ENCODE peak calls at places on chromosomes 6 and 20, in eight cellular contexts. N is GM10248, V is heart left ventricle, B is epithelial cell of esophagus, P is IMR-90, I is osteocyte, O is endothelial cell, Z is left ventricle myocardium inferior. U is an unnamed sample.

GRCh38 chr20:63736893-63737689 is 627 bp downstream of the LIME1 start:
- DNase-seq in I (no peak), N (peak; percentile 47), O (peak; percentile 11), V (no peak), P (no peak), Z (no peak), B (peak; percentile 28), U (peak; percentile 75)

GRCh38 chr20:57581202-57582028 is 20.5 kb downstream of the PCK1 start:
- DNase-seq in O (no peak), N (no peak), I (no peak), B (no peak), V (no peak), P (no peak), Z (no peak), U (no peak)

GRCh38 chr6:130696806-130697205 is 130.4 kb upstream of the SMLR1 start:
- DNase-seq in N (no peak), Z (no peak), V (no peak), P (peak; percentile 22), O (no peak), I (no peak), B (no peak), U (no peak)

GRCh38 chr20:35572838-35573237 is 31.0 kb downstream of the ERGIC3 start:
- DNase-seq in I (no peak), V (no peak), O (no peak), P (no peak), Z (no peak), B (no peak), N (no peak), U (no peak)

GRCh38 chr20:46699651-46700359 is 9.6 kb upstream of the SLC2A10 start:
- DNase-seq in I (no peak), O (no peak), P (peak; percentile 52), V (no peak), N (no peak), Z (no peak), B (peak; percentile 58), U (peak; percentile 35)

GRCh38 chr6:3210024-3210610 is 17.3 kb downstream of the TUBB2B start:
- DNase-seq in I (peak; percentile 70), O (no peak), V (no peak), P (peak; percentile 33), Z (no peak), N (no peak), B (no peak), U (no peak)

GRCh38 chr6:106553440-106553839 is 75.9 kb downstream of the RTN4IP1 start:
- DNase-seq in P (no peak), Z (no peak), B (peak; percentile 69), V (no peak), N (no peak), I (no peak), O (no peak), U (peak; percentile 55)

GRCh38 chr6:150881911-150882481 is 16.5 kb downstream of the MTHFD1L start:
- DNase-seq in Z (peak; percentile 57), V (peak; percentile 64), N (no peak), B (peak; percentile 86), P (peak; percentile 100), I (no peak), O (peak; percentile 40), U (no peak)

GRCh38 chr6:110816677-110817076 is 1.4 kb upstream of the CDK19 start:
- DNase-seq in N (no peak), P (no peak), O (no peak), Z (no peak), B (no peak), V (peak; percentile 29), I (no peak), U (peak; percentile 54)

GRCh38 chr6:38907264-38907663 is 141.3 kb upstream of the GLP1R start:
- DNase-seq in I (no peak), O (no peak), V (no peak), Z (no peak), B (no peak), P (no peak), N (no peak), U (no peak)

GRCh38 chr20:15411781-15412180 is 1074.4 kb upstream of the FLRT3 start:
- DNase-seq in N (no peak), P (no peak), I (no peak), O (no peak), Z (no peak), V (no peak), B (no peak), U (no peak)

GRCh38 chr6:98382246-98382645 is 452.1 kb upstream of the POU3F2 start:
- DNase-seq in Z (no peak), B (no peak), I (no peak), N (no peak), V (no peak), P (no peak), O (no peak), U (no peak)

GRCh38 chr20:63180541-63181185 is 35.3 kb downstream of the YTHDF1 start:
- DNase-seq in I (no peak), P (no peak), B (no peak), Z (no peak), O (no peak), V (no peak), N (no peak), U (no peak)

GRCh38 chr6:73521351-73522254 is 771 bp upstream of the EEF1A1 start:
- DNase-seq in B (peak; percentile 76), Z (peak; percentile 71), N (peak; percentile 35), V (peak; percentile 84), I (peak; percentile 92), O (peak; percentile 77), P (peak; percentile 91), U (no peak)

GRCh38 chr6:112956696-112957525 is 609.8 kb downstream of the RFPL4B start:
- DNase-seq in I (no peak), P (peak; percentile 95), Z (no peak), O (no peak), V (peak; percentile 45), B (peak; percentile 25), N (no peak), U (no peak)

GRCh38 chr20:51437182-51437923 is 105.2 kb downstream of the NFATC2 start:
- DNase-seq in B (no peak), P (no peak), N (no peak), I (no peak), O (no peak), V (no peak), Z (no peak), U (no peak)

GRCh38 chr6:33168202-33168601 is 24.1 kb downstream of the COL11A2 start:
- DNase-seq in O (no peak), N (no peak), P (no peak), Z (no peak), I (no peak), B (no peak), V (no peak), U (no peak)

DNA sequence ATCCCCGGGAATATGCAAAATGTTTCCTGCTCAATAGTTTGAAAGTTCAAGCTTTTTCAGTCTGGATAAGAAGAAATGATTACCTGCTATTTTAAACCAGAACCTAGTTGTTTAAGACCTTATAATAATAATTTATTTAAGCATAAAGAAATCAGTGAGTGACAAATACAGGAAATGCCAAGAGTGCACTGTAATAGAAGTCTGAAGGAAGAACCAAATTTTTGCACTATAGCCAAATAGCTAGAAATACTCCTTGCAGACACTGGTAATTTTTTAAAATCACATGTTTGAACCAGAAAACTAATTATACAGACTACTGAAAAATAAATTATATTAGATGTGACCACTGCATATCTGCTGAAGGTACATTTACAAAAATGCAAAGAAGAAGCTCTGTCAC is 93.2 kb downstream of the MMS22L start:
- DNase-seq in I (no peak), N (no peak), B (peak; percentile 17), O (no peak), V (no peak), P (peak; percentile 70), Z (no peak), U (no peak)
- TF ChIP-seq CTCF in I (no peak), N (no peak), B (no peak), O (no peak), V (no peak), P (no peak), Z (no peak), U (no peak)

GRCh38 chr6:155694429-155694795 is 238.8 kb upstream of the NOX3 start:
- DNase-seq in V (no peak), N (no peak), P (no peak), O (no peak), I (no peak), Z (no peak), B (no peak), U (no peak)
- TF ChIP-seq CTCF in V (no peak), N (no peak), P (no peak), O (no peak), I (no peak), Z (no peak), B (no peak), U (no peak)

DNA sequence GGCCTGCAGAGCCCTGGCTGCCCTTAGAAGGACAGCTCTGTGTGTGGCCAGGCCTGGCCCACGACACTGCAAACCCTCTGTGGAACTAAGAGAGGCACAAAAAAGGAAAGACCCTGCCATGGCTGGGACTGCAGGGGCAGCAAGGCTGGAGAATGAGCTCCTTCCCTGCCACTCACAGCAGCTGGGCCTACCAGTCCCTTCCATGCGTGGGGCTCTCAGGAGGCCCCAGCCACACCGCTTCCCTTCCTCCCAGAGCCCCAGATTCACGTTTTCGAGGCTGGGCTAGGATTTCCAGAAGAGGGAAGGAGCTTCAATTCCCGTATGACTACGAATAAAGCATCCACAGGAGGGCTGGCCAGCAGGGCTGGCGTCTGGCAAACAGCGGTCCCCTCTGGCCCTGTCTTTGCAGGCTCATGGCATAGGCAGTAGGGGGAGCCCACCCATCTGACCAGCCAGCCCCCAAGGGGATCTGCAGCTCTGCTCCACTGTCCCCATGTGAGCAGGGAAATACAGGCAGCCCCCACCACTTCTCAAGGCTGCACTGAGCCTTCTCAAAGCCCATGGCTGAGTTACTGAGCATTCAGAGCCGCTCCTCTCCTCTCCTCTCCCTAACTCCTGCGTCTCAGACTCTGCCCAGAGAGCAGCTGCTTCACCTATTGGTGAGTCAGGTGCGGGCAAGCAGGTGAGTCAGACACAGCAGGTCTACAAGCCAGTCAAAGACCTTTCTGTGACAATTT is 53.1 kb downstream of the NINL start:
- DNase-seq in O (peak; percentile 43), B (peak; percentile 81), I (no peak), N (no peak), P (no peak), V (no peak), Z (no peak), U (no peak)
- TF ChIP-seq CTCF in O (no peak), B (peak; percentile 8), I (no peak), N (no peak), P (no peak), V (peak; percentile 4), Z (peak; percentile 18), U (no peak)

DNA sequence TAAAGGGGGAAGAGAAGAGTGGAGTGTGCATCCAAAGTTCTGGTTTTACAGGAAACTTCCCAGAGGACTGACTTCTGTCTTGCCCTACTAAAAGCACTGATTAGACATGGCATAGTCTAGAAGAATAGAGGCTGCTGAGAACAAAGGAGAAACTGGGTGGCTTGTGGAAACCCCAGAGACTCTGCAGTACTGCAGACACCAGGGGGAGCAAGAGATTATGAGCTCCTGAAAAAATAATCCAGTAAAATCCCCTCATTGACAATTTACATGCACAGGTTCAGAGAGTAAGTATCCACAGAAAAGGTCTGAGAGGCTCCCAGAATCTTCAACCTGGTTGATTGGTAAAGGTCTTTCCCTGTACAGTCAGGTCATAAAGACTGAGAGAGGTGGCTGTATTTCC is 48.7 kb upstream of the CLVS2 start:
- DNase-seq in Z (no peak), P (no peak), V (no peak), O (peak; percentile 57), B (peak; percentile 54), I (no peak), N (peak; percentile 10), U (peak; percentile 1)
- TF ChIP-seq CTCF in Z (peak; percentile 44), P (no peak), V (peak; percentile 30), O (peak; percentile 61), B (peak; percentile 82), I (peak; percentile 25), N (no peak), U (no peak)

GRCh38 chr20:20837574-20838021 is 125.2 kb upstream of the RALGAPA2 start:
- DNase-seq in O (peak; percentile 72), Z (peak; percentile 36), V (peak; percentile 32), P (peak; percentile 35), N (peak; percentile 58), I (no peak), B (peak; percentile 57), U (peak; percentile 71)
- TF ChIP-seq CTCF in O (peak; percentile 79), Z (peak; percentile 80), V (peak; percentile 80), P (peak; percentile 70), N (peak; percentile 64), I (peak; percentile 77), B (peak; percentile 71), U (peak; percentile 72)

U was measured in activated CD8-positive, alpha-beta T cell treated with anti-CD3 and anti-CD28 coated beads for 36 hours.